ENCODE peak calls at places on chromosomes 1 and 21, in nine cellular contexts. T is right atrium auricular region, C is ovary, A is H9, O is colonic mucosa, V is tibial artery, H is A549, G is foreskin keratinocyte, W is upper lobe of right lung. K is an unnamed sample.

GRCh38 chr1:92749024-92749634 is 35.8 kb downstream of the EVI5 start:
- DNase-seq in T (no peak), V (no peak), C (no peak), H (peak; percentile 36), O (peak; percentile 63), G (peak; percentile 22), A (peak; percentile 44), W (no peak), K (no peak)

GRCh38 chr21:32844076-32844475 is 72.5 kb upstream of the PAXBP1 start:
- DNase-seq in G (no peak), O (no peak), A (no peak), W (no peak), H (no peak), T (no peak), C (no peak), V (no peak), K (no peak)

GRCh38 chr1:40665335-40666171 is at the start of gene RIMS3:
- DNase-seq in A (peak; percentile 83), H (peak; percentile 60), G (no peak), W (peak; percentile 91), T (peak; percentile 71), V (peak; percentile 87), C (peak; percentile 87), O (peak; percentile 86), K (peak; percentile 84)

GRCh38 chr21:35316933-35317332 is 267.8 kb upstream of the RUNX1 start:
- DNase-seq in V (no peak), W (no peak), H (no peak), A (no peak), T (no peak), C (no peak), O (no peak), G (no peak), K (no peak)

GRCh38 chr1:26373789-26374188 is 1.2 kb upstream of the ZNF683 start:
- DNase-seq in O (no peak), H (no peak), W (no peak), T (no peak), A (no peak), V (no peak), G (no peak), C (no peak), K (no peak)

GRCh38 chr21:39710866-39711265 is 34.1 kb upstream of the IGSF5 start:
- DNase-seq in W (no peak), A (no peak), C (no peak), G (no peak), O (no peak), V (no peak), H (no peak), T (no peak), K (no peak)

GRCh38 chr1:184929711-184930202 is 44.6 kb downstream of the NIBAN1 start:
- DNase-seq in O (no peak), T (no peak), V (no peak), W (no peak), G (no peak), H (no peak), C (no peak), A (no peak), K (no peak)

GRCh38 chr1:92872719-92873118 is 40.9 kb downstream of the RPL5 start:
- DNase-seq in G (no peak), V (no peak), O (no peak), A (no peak), C (no peak), T (no peak), W (no peak), H (no peak), K (no peak)

GRCh38 chr21:25330266-25330665 is 277.0 kb downstream of the MRPL39 start:
- DNase-seq in T (no peak), C (no peak), G (no peak), V (no peak), W (no peak), H (no peak), A (no peak), O (no peak), K (no peak)

GRCh38 chr1:151828931-151829330 is 2.7 kb downstream of the RORC start:
- DNase-seq in H (no peak), T (no peak), V (no peak), W (no peak), C (peak; percentile 84), G (no peak), A (peak; percentile 83), O (peak; percentile 57), K (peak; percentile 65)

GRCh38 chr1:180594723-180595122 is 36.0 kb downstream of the OVAAL start:
- DNase-seq in W (no peak), V (no peak), H (no peak), G (no peak), A (no peak), C (no peak), O (no peak), T (no peak), K (no peak)

GRCh38 chr1:50968884-50969610 is 998 bp upstream of the CDKN2C start:
- DNase-seq in C (peak; percentile 63), T (no peak), W (peak; percentile 79), O (peak; percentile 60), H (no peak), A (peak; percentile 47), G (no peak), V (peak; percentile 77), K (peak; percentile 71)

GRCh38 chr1:209382701-209383100 is 200.8 kb upstream of the CAMK1G start:
- DNase-seq in G (no peak), A (no peak), C (no peak), H (no peak), T (no peak), W (no peak), V (no peak), O (no peak), K (no peak)

GRCh38 chr1:92291372-92291999 is 7.3 kb downstream of the GLMN start:
- DNase-seq in W (no peak), O (no peak), G (no peak), V (no peak), A (no peak), C (no peak), T (no peak), H (peak; percentile 10), K (no peak)

GRCh38 chr1:1013922-1014617 is 773 bp downstream of the ISG15 start:
- DNase-seq in T (no peak), V (no peak), H (no peak), G (no peak), C (peak; percentile 50), O (no peak), A (peak; percentile 59), W (no peak), K (no peak)

GRCh38 chr21:44360174-44360573 is 6.8 kb downstream of the TRPM2 start:
- DNase-seq in T (no peak), A (no peak), W (no peak), C (no peak), V (no peak), H (no peak), O (no peak), G (no peak), K (no peak)
- TF ChIP-seq CTCF in T (no peak), A (peak; percentile 48), W (peak; percentile 7), C (no peak), V (no peak), H (no peak), O (no peak), G (no peak), K (no peak)

GRCh38 chr1:5416518-5416917 is 575.7 kb downstream of the NPHP4 start:
- DNase-seq in O (no peak), H (no peak), V (no peak), W (no peak), T (no peak), A (no peak), G (no peak), C (no peak), K (no peak)
- H3K4me1 ChIP-seq in O (no peaks in the 10 kb centered on the region), H (no peaks in the 10 kb centered on the region), V (no peaks in the 10 kb centered on the region), W (no peaks in the 10 kb centered on the region), T (no peaks in the 10 kb centered on the region), A (no peaks in the 10 kb centered on the region), G (no peaks in the 10 kb centered on the region), C (no peaks in the 10 kb centered on the region), K (no peaks in the 10 kb centered on the region)

GRCh38 chr1:55848906-55849305 is 633.7 kb upstream of the USP24 start:
- DNase-seq in W (no peak), V (no peak), H (no peak), O (no peak), T (no peak), A (peak; percentile 45), G (no peak), C (no peak), K (no peak)
- TF ChIP-seq CTCF in W (no peak), V (no peak), H (no peak), O (no peak), T (no peak), A (peak; percentile 69), G (peak; percentile 49), C (no peak), K (no peak)

GRCh38 chr1:167924102-167924501 is 10.2 kb upstream of the ADCY10 start:
- DNase-seq in W (no peak), O (no peak), C (no peak), A (no peak), H (no peak), T (no peak), V (no peak), G (no peak), K (no peak)
- H3K4me1 ChIP-seq in W (no peaks in the 10 kb centered on the region), O (no peaks in the 10 kb centered on the region), C (no peaks in the 10 kb centered on the region), A (no peaks in the 10 kb centered on the region), H (peaks cover 53% of the 10 kb centered on the region), T (peaks cover 15% of the 10 kb centered on the region), V (peaks cover 6% of the 10 kb centered on the region), G (peaks cover 12% of the 10 kb centered on the region), K (no peaks in the 10 kb centered on the region)

DNA sequence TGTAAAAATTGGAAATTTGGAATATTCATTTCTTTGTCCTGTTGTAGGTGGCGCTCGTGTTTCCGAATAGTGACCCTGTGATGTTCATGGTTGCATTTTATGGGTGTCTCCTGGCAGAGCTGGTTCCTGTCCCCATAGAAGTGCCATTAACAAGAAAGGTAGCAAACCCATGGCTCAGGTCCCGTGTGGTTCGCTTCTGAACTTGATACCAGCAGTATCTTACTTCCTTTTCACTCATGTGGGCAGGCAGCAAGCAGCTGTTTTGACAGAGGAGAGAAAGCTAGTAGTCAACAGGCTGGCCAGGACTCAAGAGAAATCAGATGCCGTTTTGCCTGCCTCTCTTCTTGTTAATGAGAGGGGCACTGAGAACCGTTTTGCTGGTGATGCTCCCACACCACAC is 72.8 kb downstream of the S100B start:
- DNase-seq in H (no peak), O (no peak), A (no peak), T (no peak), C (no peak), V (no peak), W (no peak), G (no peak), K (no peak)
- TF ChIP-seq CTCF in H (no peak), O (no peak), A (peak; percentile 30), T (no peak), C (no peak), V (no peak), W (no peak), G (no peak), K (no peak)

GRCh38 chr1:200401708-200402107 is 8.1 kb downstream of the ZNF281 start:
- DNase-seq in C (no peak), G (no peak), W (no peak), H (no peak), T (no peak), O (no peak), A (no peak), V (no peak), K (no peak)
- H3K4me1 ChIP-seq in C (no peaks in the 10 kb centered on the region), G (no peaks in the 10 kb centered on the region), W (peaks cover 18% of the 10 kb centered on the region), H (peaks cover 90% of the 10 kb centered on the region), T (peaks cover 16% of the 10 kb centered on the region), O (no peaks in the 10 kb centered on the region), A (no peaks in the 10 kb centered on the region), V (peaks cover 9% of the 10 kb centered on the region), K (peaks cover 17% of the 10 kb centered on the region)

GRCh38 chr1:94792473-94792875 is 27.7 kb upstream of the SLC44A3 start:
- DNase-seq in W (no peak), A (no peak), V (no peak), H (no peak), O (no peak), T (no peak), G (peak; percentile 50), C (no peak), K (no peak)
- TF ChIP-seq CTCF in W (peak; percentile 28), A (peak; percentile 36), V (peak; percentile 23), H (no peak), O (peak; percentile 24), T (no peak), G (peak; percentile 38), C (no peak), K (peak; percentile 31)